ENCODE peak calls at places on chromosome 1, in ten cellular contexts. One of them, this sample, is unnamed.

GRCh38 chr1:26789612-26789865 is 1.8 kb downstream of the PIGV start:
- DNase-seq in IMR-90: no peak
- DNase-seq in dorsolateral prefrontal cortex: no peak
- DNase-seq in neural crest cell: no peak
- DNase-seq in pancreas: no peak
- DNase-seq in tibial nerve: no peak
- DNase-seq in RWPE1: no peak
- DNase-seq in testis: no peak
- DNase-seq in spleen: no peak
- DNase-seq in A549: no peak
- DNase-seq in this sample: no peak

GRCh38 chr1:3453891-3454810 is at the start of gene ARHGEF16:
- DNase-seq in pancreas: peak
- DNase-seq in spleen: no peak
- DNase-seq in neural crest cell: peak
- DNase-seq in IMR-90: peak
- DNase-seq in testis: peak
- DNase-seq in A549: peak
- DNase-seq in dorsolateral prefrontal cortex: peak
- DNase-seq in tibial nerve: no peak
- DNase-seq in RWPE1: peak
- DNase-seq in this sample: no peak

GRCh38 chr1:39576016-39576657 is 453 bp downstream of the PABPC4 start:
- DNase-seq in pancreas: peak
- DNase-seq in spleen: peak
- DNase-seq in A549: no peak
- DNase-seq in dorsolateral prefrontal cortex: peak
- DNase-seq in testis: peak
- DNase-seq in IMR-90: no peak
- DNase-seq in tibial nerve: no peak
- DNase-seq in neural crest cell: peak
- DNase-seq in RWPE1: no peak
- DNase-seq in this sample: no peak

GRCh38 chr1:32199717-32200072 is 700 bp upstream of the CCDC28B start:
- DNase-seq in A549: no peak
- DNase-seq in pancreas: peak
- DNase-seq in dorsolateral prefrontal cortex: no peak
- DNase-seq in testis: peak
- DNase-seq in IMR-90: peak
- DNase-seq in spleen: no peak
- DNase-seq in RWPE1: no peak
- DNase-seq in neural crest cell: no peak
- DNase-seq in tibial nerve: no peak
- DNase-seq in this sample: no peak

GRCh38 chr1:17342014-17342441 is 30.0 kb upstream of the PADI6 start:
- DNase-seq in A549: no peak
- DNase-seq in testis: no peak
- DNase-seq in dorsolateral prefrontal cortex: no peak
- DNase-seq in tibial nerve: no peak
- DNase-seq in RWPE1: no peak
- DNase-seq in neural crest cell: no peak
- DNase-seq in IMR-90: no peak
- DNase-seq in pancreas: no peak
- DNase-seq in spleen: no peak
- DNase-seq in this sample: no peak

GRCh38 chr1:82565146-82565545 is 764.4 kb downstream of the ADGRL2 start:
- DNase-seq in A549: peak
- DNase-seq in dorsolateral prefrontal cortex: no peak
- DNase-seq in tibial nerve: no peak
- DNase-seq in spleen: no peak
- DNase-seq in RWPE1: peak
- DNase-seq in pancreas: no peak
- DNase-seq in IMR-90: peak
- DNase-seq in testis: no peak
- DNase-seq in neural crest cell: no peak
- DNase-seq in this sample: no peak

GRCh38 chr1:115158181-115158580 is 68.9 kb upstream of the TSPAN2 start:
- DNase-seq in A549: no peak
- DNase-seq in tibial nerve: no peak
- DNase-seq in IMR-90: peak
- DNase-seq in spleen: no peak
- DNase-seq in RWPE1: peak
- DNase-seq in pancreas: no peak
- DNase-seq in testis: no peak
- DNase-seq in dorsolateral prefrontal cortex: no peak
- DNase-seq in neural crest cell: no peak
- DNase-seq in this sample: no peak

GRCh38 chr1:166253076-166253779 is 86.4 kb upstream of the FAM78B start:
- DNase-seq in A549: no peak
- DNase-seq in neural crest cell: no peak
- DNase-seq in dorsolateral prefrontal cortex: no peak
- DNase-seq in IMR-90: no peak
- DNase-seq in tibial nerve: no peak
- DNase-seq in spleen: no peak
- DNase-seq in pancreas: no peak
- DNase-seq in RWPE1: no peak
- DNase-seq in testis: no peak
- DNase-seq in this sample: no peak

GRCh38 chr1:32200226-32201010 is at the start of gene CCDC28B:
- DNase-seq in spleen: peak
- DNase-seq in neural crest cell: peak
- DNase-seq in testis: peak
- DNase-seq in A549: no peak
- DNase-seq in pancreas: peak
- DNase-seq in RWPE1: peak
- DNase-seq in tibial nerve: peak
- DNase-seq in IMR-90: peak
- DNase-seq in dorsolateral prefrontal cortex: peak
- DNase-seq in this sample: peak

GRCh38 chr1:153771841-153772593 is 3.2 kb upstream of the SLC27A3 start:
- DNase-seq in spleen: peak
- DNase-seq in A549: peak
- DNase-seq in dorsolateral prefrontal cortex: no peak
- DNase-seq in tibial nerve: no peak
- DNase-seq in neural crest cell: peak
- DNase-seq in testis: no peak
- DNase-seq in pancreas: no peak
- DNase-seq in RWPE1: no peak
- DNase-seq in IMR-90: no peak
- DNase-seq in this sample: no peak

GRCh38 chr1:7489586-7489985 is 281.5 kb upstream of the VAMP3 start:
- DNase-seq in testis: no peak
- DNase-seq in pancreas: no peak
- DNase-seq in tibial nerve: no peak
- DNase-seq in A549: no peak
- DNase-seq in IMR-90: no peak
- DNase-seq in dorsolateral prefrontal cortex: no peak
- DNase-seq in RWPE1: no peak
- DNase-seq in spleen: no peak
- DNase-seq in neural crest cell: no peak
- DNase-seq in this sample: no peak

DNA sequence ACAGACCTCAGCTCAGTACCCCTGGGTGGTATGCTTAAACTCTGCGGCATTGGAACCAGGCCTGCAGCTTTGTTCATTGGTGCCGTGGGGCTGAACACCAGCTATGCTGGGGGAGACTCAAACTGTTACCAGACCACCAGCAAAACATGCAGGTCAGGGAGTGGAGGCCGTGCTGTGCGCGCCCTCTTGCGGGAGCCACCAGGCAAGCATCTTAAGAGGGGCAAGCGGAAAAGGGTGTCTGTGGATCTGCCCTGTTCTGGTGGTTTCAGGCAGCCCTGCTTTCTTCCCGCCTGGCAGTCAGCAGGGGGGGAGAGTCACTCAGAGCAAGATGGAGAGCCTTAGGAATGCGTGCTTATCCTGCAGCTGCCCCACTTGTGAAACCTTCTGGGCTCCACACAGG is 276.9 kb upstream of the ZRANB2 start:
- DNase-seq in testis: peak
- DNase-seq in A549: no peak
- DNase-seq in dorsolateral prefrontal cortex: no peak
- DNase-seq in pancreas: no peak
- DNase-seq in tibial nerve: no peak
- DNase-seq in IMR-90: no peak
- DNase-seq in neural crest cell: no peak
- DNase-seq in spleen: peak
- DNase-seq in RWPE1: no peak
- DNase-seq in this sample: no peak
- TF ChIP-seq CTCF in testis: no peak
- TF ChIP-seq CTCF in A549: no peak
- TF ChIP-seq CTCF in dorsolateral prefrontal cortex: no peak
- TF ChIP-seq CTCF in pancreas: no peak
- TF ChIP-seq CTCF in tibial nerve: no peak
- TF ChIP-seq CTCF in IMR-90: no peak
- TF ChIP-seq CTCF in neural crest cell: peak
- TF ChIP-seq CTCF in spleen: no peak
- TF ChIP-seq CTCF in RWPE1: no peak
- TF ChIP-seq CTCF in this sample: no peak

DNA sequence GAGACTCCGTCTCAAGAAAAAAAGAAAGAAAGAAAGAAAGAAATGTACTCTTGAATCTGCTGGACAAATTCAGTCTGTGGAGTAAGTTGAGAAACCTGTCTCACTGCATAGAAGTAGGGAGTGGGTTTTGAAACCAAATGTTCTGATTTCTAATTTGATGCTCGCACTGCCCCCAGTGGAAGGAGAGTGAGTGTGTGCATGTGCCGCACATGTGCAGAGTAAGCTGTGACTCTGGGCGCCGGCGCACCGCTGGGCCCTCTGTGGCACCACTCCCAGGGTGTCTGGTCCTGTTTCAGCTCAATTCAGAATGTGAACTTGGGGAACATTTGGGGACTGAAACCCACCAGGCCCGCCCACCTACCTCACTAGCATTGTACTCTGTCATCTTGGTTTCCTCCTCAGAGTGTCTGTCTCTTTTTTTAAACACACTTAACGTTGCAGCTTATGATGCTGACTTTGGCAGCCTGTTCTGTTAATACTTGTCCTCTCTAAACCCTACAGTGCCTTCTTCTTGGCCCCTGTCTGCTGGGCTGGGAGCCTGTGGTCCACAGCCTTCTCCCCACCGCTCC is 104.6 kb downstream of the CACNA1E start:
- DNase-seq in neural crest cell: no peak
- DNase-seq in dorsolateral prefrontal cortex: no peak
- DNase-seq in RWPE1: peak
- DNase-seq in tibial nerve: no peak
- DNase-seq in testis: peak
- DNase-seq in A549: no peak
- DNase-seq in spleen: no peak
- DNase-seq in pancreas: no peak
- DNase-seq in IMR-90: no peak
- DNase-seq in this sample: no peak
- TF ChIP-seq CTCF in neural crest cell: peak
- TF ChIP-seq CTCF in dorsolateral prefrontal cortex: no peak
- TF ChIP-seq CTCF in RWPE1: no peak
- TF ChIP-seq CTCF in tibial nerve: no peak
- TF ChIP-seq CTCF in testis: no peak
- TF ChIP-seq CTCF in A549: no peak
- TF ChIP-seq CTCF in spleen: no peak
- TF ChIP-seq CTCF in pancreas: no peak
- TF ChIP-seq CTCF in IMR-90: no peak
- TF ChIP-seq CTCF in this sample: no peak

GRCh38 chr1:93723733-93724270 is 42.2 kb upstream of the BCAR3 start:
- DNase-seq in dorsolateral prefrontal cortex: no peak
- DNase-seq in IMR-90: no peak
- DNase-seq in tibial nerve: no peak
- DNase-seq in pancreas: no peak
- DNase-seq in testis: no peak
- DNase-seq in RWPE1: no peak
- DNase-seq in A549: no peak
- DNase-seq in neural crest cell: no peak
- DNase-seq in spleen: no peak
- DNase-seq in this sample: no peak
- TF ChIP-seq CTCF in dorsolateral prefrontal cortex: no peak
- TF ChIP-seq CTCF in IMR-90: no peak
- TF ChIP-seq CTCF in tibial nerve: no peak
- TF ChIP-seq CTCF in pancreas: no peak
- TF ChIP-seq CTCF in testis: no peak
- TF ChIP-seq CTCF in RWPE1: no peak
- TF ChIP-seq CTCF in A549: no peak
- TF ChIP-seq CTCF in neural crest cell: no peak
- TF ChIP-seq CTCF in spleen: no peak
- TF ChIP-seq CTCF in this sample: no peak

GRCh38 chr1:181105134-181106021 is 16.9 kb downstream of the IER5 start:
- DNase-seq in spleen: peak
- DNase-seq in tibial nerve: peak
- DNase-seq in pancreas: peak
- DNase-seq in RWPE1: peak
- DNase-seq in IMR-90: peak
- DNase-seq in neural crest cell: peak
- DNase-seq in dorsolateral prefrontal cortex: peak
- DNase-seq in testis: peak
- DNase-seq in A549: peak
- DNase-seq in this sample: peak
- TF ChIP-seq CTCF in spleen: no peak
- TF ChIP-seq CTCF in tibial nerve: no peak
- TF ChIP-seq CTCF in pancreas: no peak
- TF ChIP-seq CTCF in RWPE1: no peak
- TF ChIP-seq CTCF in IMR-90: no peak
- TF ChIP-seq CTCF in neural crest cell: no peak
- TF ChIP-seq CTCF in dorsolateral prefrontal cortex: no peak
- TF ChIP-seq CTCF in testis: no peak
- TF ChIP-seq CTCF in A549: no peak
- TF ChIP-seq CTCF in this sample: no peak

GRCh38 chr1:174189424-174190062 is 30.2 kb downstream of the RABGAP1L start:
- DNase-seq in dorsolateral prefrontal cortex: no peak
- DNase-seq in tibial nerve: no peak
- DNase-seq in IMR-90: no peak
- DNase-seq in pancreas: no peak
- DNase-seq in spleen: no peak
- DNase-seq in neural crest cell: no peak
- DNase-seq in A549: no peak
- DNase-seq in testis: no peak
- DNase-seq in RWPE1: no peak
- DNase-seq in this sample: no peak
- TF ChIP-seq CTCF in dorsolateral prefrontal cortex: no peak
- TF ChIP-seq CTCF in tibial nerve: no peak
- TF ChIP-seq CTCF in IMR-90: no peak
- TF ChIP-seq CTCF in pancreas: no peak
- TF ChIP-seq CTCF in spleen: no peak
- TF ChIP-seq CTCF in neural crest cell: no peak
- TF ChIP-seq CTCF in A549: no peak
- TF ChIP-seq CTCF in testis: no peak
- TF ChIP-seq CTCF in RWPE1: no peak
- TF ChIP-seq CTCF in this sample: no peak

GRCh38 chr1:155979525-155980343 is 1.4 kb upstream of the ARHGEF2 start:
- DNase-seq in neural crest cell: no peak
- DNase-seq in RWPE1: no peak
- DNase-seq in IMR-90: no peak
- DNase-seq in pancreas: no peak
- DNase-seq in A549: no peak
- DNase-seq in tibial nerve: no peak
- DNase-seq in dorsolateral prefrontal cortex: no peak
- DNase-seq in testis: no peak
- DNase-seq in spleen: peak
- DNase-seq in this sample: no peak
- TF ChIP-seq CTCF in neural crest cell: no peak
- TF ChIP-seq CTCF in RWPE1: no peak
- TF ChIP-seq CTCF in IMR-90: no peak
- TF ChIP-seq CTCF in pancreas: no peak
- TF ChIP-seq CTCF in A549: no peak
- TF ChIP-seq CTCF in tibial nerve: no peak
- TF ChIP-seq CTCF in dorsolateral prefrontal cortex: no peak
- TF ChIP-seq CTCF in testis: no peak
- TF ChIP-seq CTCF in spleen: no peak
- TF ChIP-seq CTCF in this sample: no peak